ENCODE peak calls at places on chromosomes 4 and X, in four cellular contexts. X is neuronal stem cell, L is mesenchymal stem cell, U is H9. B is an unnamed sample.

GRCh38 chr4:166324321-166324720 is 451.3 kb downstream of the TLL1 start:
- DNase-seq in X (peak), L (peak), U (peak), B (peak)

GRCh38 chr4:64465263-64465662 is 56.0 kb upstream of the TECRL start:
- DNase-seq in X (no peak), L (no peak), U (no peak), B (no peak)

GRCh38 chr4:8409271-8410065 is 31.1 kb downstream of the ACOX3 start:
- DNase-seq in X (no peak), L (no peak), U (no peak), B (no peak)

GRCh38 chr4:88592600-88593448 is 544 bp downstream of the HERC3 start:
- DNase-seq in X (peak), L (peak), U (peak), B (peak)

GRCh38 chrX:47283015-47283771 is 50.4 kb downstream of the USP11 start:
- DNase-seq in X (no peak), L (no peak), U (no peak), B (no peak)

GRCh38 chr4:145679520-145679919 is 426 bp upstream of the C4orf51 start:
- DNase-seq in X (no peak), L (peak), U (no peak), B (no peak)

GRCh38 chr4:24248674-24249644 is 335.4 kb downstream of the DHX15 start:
- DNase-seq in X (no peak), L (no peak), U (no peak), B (no peak)

GRCh38 chr4:11424000-11424399 is 4.7 kb downstream of the HS3ST1 start:
- DNase-seq in X (peak), L (peak), U (peak), B (peak)

GRCh38 chr4:15488658-15489470 is 19.2 kb downstream of the CC2D2A start:
- DNase-seq in X (no peak), L (peak), U (no peak), B (no peak)

GRCh38 chr4:74449571-74450297 is 4.8 kb downstream of the AREG start:
- DNase-seq in X (no peak), L (no peak), U (no peak), B (no peak)

GRCh38 chr4:25443851-25444250 is 66.8 kb downstream of the ANAPC4 start:
- DNase-seq in X (no peak), L (no peak), U (no peak), B (no peak)

GRCh38 chr4:140061194-140061593 is 92.8 kb downstream of the MAML3 start:
- DNase-seq in X (no peak), L (peak), U (no peak), B (peak)

GRCh38 chrX:39331062-39331704 is 529.9 kb downstream of the MID1IP1 start:
- DNase-seq in X (no peak), L (peak), U (no peak), B (no peak)

GRCh38 chr4:64940698-64941097 is 531.4 kb upstream of the TECRL start:
- DNase-seq in X (no peak), L (peak), U (no peak), B (no peak)

GRCh38 chr4:139951051-139951450 is 202.9 kb downstream of the MAML3 start:
- DNase-seq in X (no peak), L (peak), U (no peak), B (no peak)

GRCh38 chr4:76357981-76358380 is 51.4 kb downstream of the STBD1 start:
- DNase-seq in X (no peak), L (no peak), U (no peak), B (no peak)

GRCh38 chr4:107299646-107300045 is 263.5 kb upstream of the DKK2 start:
- DNase-seq in X (no peak), L (no peak), U (no peak), B (no peak)

GRCh38 chr4:827209-828081 is 1.5 kb upstream of the CPLX1 start:
- DNase-seq in X (no peak), L (no peak), U (peak), B (no peak)

GRCh38 chrX:131853440-131853839 is 169.7 kb upstream of the STK26 start:
- DNase-seq in X (no peak), L (no peak), U (no peak), B (no peak)

GRCh38 chr4:150579591-150580234 is 2.2 kb upstream of the MAB21L2 start:
- DNase-seq in X (peak), L (peak), U (peak), B (peak)

GRCh38 chrX:623599-624323 is 6.8 kb upstream of the SHOX start:
- DNase-seq in X (no peak), L (no peak), U (peak), B (peak)

GRCh38 chr4:170047774-170048354 is 21.7 kb upstream of the MFAP3L start:
- DNase-seq in X (peak), L (peak), U (no peak), B (peak)

GRCh38 chrX:120000490-120001246 is 57.1 kb upstream of the NKAP start:
- DNase-seq in X (no peak), L (no peak), U (peak), B (no peak)

GRCh38 chrX:9856596-9856995 is 70.4 kb downstream of the SHROOM2 start:
- DNase-seq in X (no peak), L (no peak), U (no peak), B (no peak)

GRCh38 chr4:20037745-20038144 is 214.0 kb upstream of the SLIT2 start:
- DNase-seq in X (no peak), L (no peak), U (no peak), B (no peak)

GRCh38 chr4:14908635-14909034 is 93.6 kb upstream of the CPEB2 start:
- DNase-seq in X (no peak), L (peak), U (no peak), B (no peak)

GRCh38 chr4:165700855-165701254 is 172.2 kb upstream of the TLL1 start:
- DNase-seq in X (no peak), L (no peak), U (peak), B (peak)

GRCh38 chrX:139113682-139114081 is 402.2 kb upstream of the FGF13 start:
- DNase-seq in X (no peak), L (no peak), U (no peak), B (no peak)

GRCh38 chr4:61149278-61149677 is 50.8 kb upstream of the ADGRL3 start:
- DNase-seq in X (no peak), L (peak), U (no peak), B (peak)

GRCh38 chrX:154991039-154991438 is 31.5 kb downstream of the F8 start:
- DNase-seq in X (no peak), L (no peak), U (no peak), B (no peak)

GRCh38 chrX:40945366-40945713 is 139.9 kb upstream of the USP9X start:
- DNase-seq in X (no peak), L (peak), U (no peak), B (peak)

GRCh38 chr4:110510282-110510681 is 34.3 kb downstream of the ENPEP start:
- DNase-seq in X (no peak), L (no peak), U (no peak), B (no peak)

GRCh38 chr4:118086334-118086733 is 52.0 kb downstream of the NDST3 start:
- DNase-seq in X (no peak), L (peak), U (no peak), B (no peak)

GRCh38 chr4:159026329-159026728 is 76.5 kb upstream of the RAPGEF2 start:
- DNase-seq in X (no peak), L (no peak), U (no peak), B (no peak)

GRCh38 chr4:113978561-113979156 is 788 bp downstream of the ARSJ start:
- DNase-seq in X (no peak), L (no peak), U (peak), B (no peak)

GRCh38 chr4:187908079-187908501 is 87.5 kb upstream of the ZFP42 start:
- DNase-seq in X (no peak), L (no peak), U (no peak), B (no peak)

GRCh38 chr4:53478671-53479456 is 101.4 kb downstream of the FIP1L1 start:
- DNase-seq in X (no peak), L (peak), U (no peak), B (no peak)
- H2AK5ac ChIP-seq in X (no peak), L (no peak), U (no peak), B (no peak)

DNA sequence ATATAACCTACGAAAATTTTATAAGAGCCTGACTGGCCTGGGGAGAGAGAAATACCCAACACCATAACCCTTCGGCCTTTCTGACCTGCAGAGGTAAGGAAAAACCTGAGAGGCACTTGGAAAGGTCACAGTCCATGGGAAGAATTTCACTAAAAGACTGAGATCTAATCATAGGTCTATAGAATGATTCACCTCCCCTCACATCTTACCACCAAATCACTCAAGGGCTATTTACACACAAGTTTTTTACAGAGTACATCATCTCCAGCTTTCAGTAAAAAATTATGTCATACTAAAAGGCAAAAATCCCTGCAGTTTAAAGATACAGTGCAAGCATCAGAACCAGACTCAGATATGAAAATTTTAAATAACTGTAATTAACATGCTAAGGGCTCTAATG is 32.3 kb upstream of the SLC16A2 start:
- DNase-seq in X (no peak), L (no peak), U (no peak), B (no peak)
- H4K91ac ChIP-seq in X (no peak), L (no peak), U (no peak), B (no peak)

GRCh38 chr4:125370478-125370877 is 55.7 kb downstream of the FAT4 start:
- DNase-seq in X (no peak), L (no peak), U (no peak), B (no peak)
- H2AK5ac ChIP-seq in X (no peak), L (no peak), U (no peak), B (no peak)

DNA sequence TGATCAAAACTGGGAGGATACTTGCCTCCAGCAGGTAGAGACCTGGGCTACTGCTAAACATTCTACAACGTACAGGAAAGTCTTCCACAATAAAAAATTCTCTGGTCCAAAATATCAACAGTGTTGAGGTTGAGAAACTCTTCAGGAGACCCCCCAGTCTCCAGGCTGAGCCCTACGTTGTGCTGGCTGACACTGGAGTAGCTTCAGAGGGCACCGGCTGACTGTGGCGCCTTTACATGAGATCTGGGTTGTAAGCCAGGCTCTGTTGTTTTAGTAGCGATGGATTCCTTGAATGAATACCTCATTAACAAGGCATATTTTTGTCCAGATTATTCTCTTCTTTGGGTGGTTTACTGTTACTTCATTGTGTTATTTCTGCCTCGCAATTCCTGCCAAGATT is 1476.3 kb upstream of the TENM3 start:
- DNase-seq in X (no peak), L (no peak), U (no peak), B (no peak)
- H4K91ac ChIP-seq in X (no peak), L (no peak), U (no peak), B (no peak)